ENCODE peak calls at places on chromosome 16, in six cellular contexts. One of them, this sample, is unnamed.

GRCh38 chr16:67966549-67967182 is 1.8 kb downstream of the SLC12A4 start:
- DNase-seq in CD8-positive, alpha-beta T cell: no peak
- DNase-seq in heart left ventricle: peak; percentile 46
- DNase-seq in Peyer's patch: no peak
- DNase-seq in fibroblast of lung: peak; percentile 57
- DNase-seq in A673: no peak
- DNase-seq in this sample: no peak

GRCh38 chr16:27385398-27385797 is 16.6 kb upstream of the IL21R start:
- DNase-seq in heart left ventricle: peak; percentile 1
- DNase-seq in Peyer's patch: no peak
- DNase-seq in CD8-positive, alpha-beta T cell: no peak
- DNase-seq in fibroblast of lung: no peak
- DNase-seq in A673: no peak
- DNase-seq in this sample: no peak

GRCh38 chr16:5763176-5763575 is 665.6 kb upstream of the EEF2KMT start:
- DNase-seq in CD8-positive, alpha-beta T cell: no peak
- DNase-seq in fibroblast of lung: no peak
- DNase-seq in Peyer's patch: no peak
- DNase-seq in A673: no peak
- DNase-seq in heart left ventricle: no peak
- DNase-seq in this sample: no peak

GRCh38 chr16:79334127-79334526 is 266.4 kb downstream of the MAF start:
- DNase-seq in Peyer's patch: no peak
- DNase-seq in A673: peak; percentile 7
- DNase-seq in heart left ventricle: no peak
- DNase-seq in CD8-positive, alpha-beta T cell: no peak
- DNase-seq in fibroblast of lung: no peak
- DNase-seq in this sample: no peak

GRCh38 chr16:58264961-58265479 is 29.8 kb downstream of the PRSS54 start:
- DNase-seq in CD8-positive, alpha-beta T cell: no peak
- DNase-seq in heart left ventricle: no peak
- DNase-seq in fibroblast of lung: peak; percentile 76
- DNase-seq in Peyer's patch: no peak
- DNase-seq in A673: peak; percentile 23
- DNase-seq in this sample: peak; percentile 62

GRCh38 chr16:25109643-25110042 is 1.9 kb upstream of the LCMT1 start:
- DNase-seq in A673: peak; percentile 29
- DNase-seq in fibroblast of lung: peak; percentile 93
- DNase-seq in heart left ventricle: peak; percentile 48
- DNase-seq in Peyer's patch: no peak
- DNase-seq in CD8-positive, alpha-beta T cell: no peak
- DNase-seq in this sample: no peak

GRCh38 chr16:73025506-73026131 is 22.3 kb downstream of the ZFHX3 start:
- DNase-seq in fibroblast of lung: peak; percentile 70
- DNase-seq in Peyer's patch: no peak
- DNase-seq in CD8-positive, alpha-beta T cell: no peak
- DNase-seq in heart left ventricle: no peak
- DNase-seq in A673: no peak
- DNase-seq in this sample: peak; percentile 57

GRCh38 chr16:88536971-88537751 is 33.0 kb upstream of the ZC3H18 start:
- DNase-seq in Peyer's patch: no peak
- DNase-seq in heart left ventricle: no peak
- DNase-seq in A673: no peak
- DNase-seq in fibroblast of lung: no peak
- DNase-seq in CD8-positive, alpha-beta T cell: no peak
- DNase-seq in this sample: peak; percentile 56

GRCh38 chr16:49857423-49858181 is 1.7 kb upstream of the ZNF423 start:
- DNase-seq in heart left ventricle: peak; percentile 60
- DNase-seq in CD8-positive, alpha-beta T cell: no peak
- DNase-seq in fibroblast of lung: peak; percentile 48
- DNase-seq in A673: peak; percentile 83
- DNase-seq in Peyer's patch: no peak
- DNase-seq in this sample: peak; percentile 68

GRCh38 chr16:51343411-51343810 is 192.3 kb upstream of the SALL1 start:
- DNase-seq in fibroblast of lung: peak; percentile 45
- DNase-seq in heart left ventricle: no peak
- DNase-seq in A673: no peak
- DNase-seq in CD8-positive, alpha-beta T cell: no peak
- DNase-seq in Peyer's patch: no peak
- DNase-seq in this sample: no peak

DNA sequence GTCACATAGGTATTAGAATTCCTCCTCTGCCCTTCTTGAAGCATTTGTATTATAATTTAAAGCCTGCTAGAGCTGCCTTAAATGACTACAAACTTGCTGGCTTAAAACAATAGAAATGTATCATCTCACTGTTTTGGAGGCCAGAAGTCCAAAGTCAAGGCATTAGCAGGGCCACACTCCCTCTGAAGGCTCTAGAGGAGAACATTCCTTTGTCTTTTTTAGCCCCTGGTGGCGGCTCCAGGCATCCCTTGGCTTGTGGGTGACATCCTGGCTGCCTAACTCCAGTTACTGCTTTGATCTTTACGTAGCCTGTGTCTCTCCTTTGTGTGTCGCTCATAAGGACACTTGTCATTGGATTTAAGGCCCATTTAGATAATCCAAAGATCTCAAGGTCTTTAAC is 186.6 kb upstream of the SALL1 start:
- DNase-seq in fibroblast of lung: no peak
- DNase-seq in A673: peak; percentile 25
- DNase-seq in heart left ventricle: no peak
- DNase-seq in CD8-positive, alpha-beta T cell: no peak
- DNase-seq in Peyer's patch: no peak
- DNase-seq in this sample: no peak
- TF ChIP-seq CTCF in fibroblast of lung: no peak
- TF ChIP-seq CTCF in A673: peak; percentile 33
- TF ChIP-seq CTCF in heart left ventricle: no peak
- TF ChIP-seq CTCF in CD8-positive, alpha-beta T cell: no peak
- TF ChIP-seq CTCF in Peyer's patch: no peak
- TF ChIP-seq CTCF in this sample: no peak

DNA sequence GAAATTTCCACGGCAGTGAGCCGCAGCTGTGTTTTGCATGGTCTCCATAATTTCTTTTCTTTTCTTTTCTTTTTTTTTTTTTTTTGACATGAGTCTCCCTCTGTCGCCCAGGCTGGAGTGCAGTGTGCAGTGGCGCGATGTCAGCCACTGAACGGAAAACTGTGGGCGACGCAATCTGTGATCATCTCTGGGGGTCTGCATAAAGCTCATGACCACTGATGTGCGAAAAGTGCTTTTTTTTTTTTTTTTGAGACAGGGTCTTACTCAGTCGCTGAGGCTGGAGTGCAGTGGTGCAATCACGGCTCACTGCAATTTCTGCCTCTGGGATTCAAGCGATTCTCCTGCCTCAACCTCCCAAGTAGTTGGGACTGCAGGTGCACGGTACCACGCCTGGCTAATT is 117.6 kb downstream of the ABCC6 start:
- DNase-seq in Peyer's patch: peak; percentile 18
- DNase-seq in CD8-positive, alpha-beta T cell: no peak
- DNase-seq in A673: no peak
- DNase-seq in fibroblast of lung: no peak
- DNase-seq in heart left ventricle: no peak
- DNase-seq in this sample: no peak
- H3K4me1 ChIP-seq in Peyer's patch: no peaks in the 10 kb centered on the region
- H3K4me1 ChIP-seq in CD8-positive, alpha-beta T cell: no peaks in the 10 kb centered on the region
- H3K4me1 ChIP-seq in A673: no peaks in the 10 kb centered on the region
- H3K4me1 ChIP-seq in fibroblast of lung: no peaks in the 10 kb centered on the region
- H3K4me1 ChIP-seq in heart left ventricle: no peaks in the 10 kb centered on the region
- H3K4me1 ChIP-seq in this sample: no peaks in the 10 kb centered on the region

DNA sequence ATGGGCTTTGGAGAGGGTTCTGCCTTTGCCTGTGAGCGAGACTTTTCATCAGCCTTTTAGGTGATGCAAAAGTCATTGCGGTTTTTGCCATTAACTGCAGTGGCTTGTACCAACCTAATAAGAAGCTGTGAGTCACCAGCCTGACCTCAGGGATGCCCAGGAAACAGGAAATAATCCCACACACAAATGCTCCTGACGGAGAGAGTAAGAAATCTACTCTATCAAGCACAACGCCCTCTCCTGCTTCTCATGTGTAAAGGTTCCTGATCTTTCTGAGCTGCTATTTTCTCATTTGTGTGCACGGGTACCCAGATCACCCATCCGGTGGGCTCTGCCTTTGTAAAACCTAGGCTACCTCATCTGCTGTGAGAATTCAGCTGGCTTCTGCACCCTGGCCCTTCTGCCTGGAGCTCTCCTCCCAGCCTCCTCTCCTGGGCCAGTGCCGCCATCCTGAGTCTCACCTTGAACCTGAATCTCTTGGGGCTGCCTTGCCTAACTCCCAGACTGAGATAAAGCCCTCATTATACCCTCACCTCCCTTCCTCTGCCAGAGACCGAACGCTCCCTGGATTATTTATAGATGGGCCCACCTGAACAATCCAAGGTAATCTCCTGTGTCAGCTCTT is 299.7 kb downstream of the C16orf95 start:
- DNase-seq in A673: peak; percentile 83
- DNase-seq in fibroblast of lung: peak; percentile 94
- DNase-seq in CD8-positive, alpha-beta T cell: no peak
- DNase-seq in Peyer's patch: no peak
- DNase-seq in heart left ventricle: no peak
- DNase-seq in this sample: no peak
- TF ChIP-seq CTCF in A673: peak; percentile 42
- TF ChIP-seq CTCF in fibroblast of lung: peak; percentile 6
- TF ChIP-seq CTCF in CD8-positive, alpha-beta T cell: no peak
- TF ChIP-seq CTCF in Peyer's patch: no peak
- TF ChIP-seq CTCF in heart left ventricle: no peak
- TF ChIP-seq CTCF in this sample: no peak

DNA sequence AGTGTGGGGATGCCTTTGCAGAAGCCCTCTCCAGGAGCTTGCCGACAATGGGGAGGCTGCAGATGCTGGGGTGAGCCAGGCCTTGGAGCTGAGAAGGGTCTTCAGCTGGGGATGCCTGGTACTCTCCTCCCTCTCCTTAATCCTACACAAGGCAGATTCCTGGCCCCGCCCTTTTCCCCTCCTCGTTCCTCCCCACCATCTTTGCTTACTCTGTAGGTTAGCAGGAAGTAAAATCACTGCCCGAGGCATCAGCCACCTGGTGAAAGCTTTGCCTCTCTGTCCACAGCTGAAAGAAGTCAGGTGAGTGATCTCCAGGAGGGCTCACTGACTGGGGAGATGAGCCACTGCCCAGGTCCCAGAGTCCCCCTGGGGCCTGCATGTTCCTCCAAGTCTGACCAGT is 38.7 kb downstream of the NLRC5 start:
- DNase-seq in CD8-positive, alpha-beta T cell: no peak
- DNase-seq in heart left ventricle: no peak
- DNase-seq in Peyer's patch: no peak
- DNase-seq in fibroblast of lung: no peak
- DNase-seq in A673: no peak
- DNase-seq in this sample: no peak
- H3K4me1 ChIP-seq in CD8-positive, alpha-beta T cell: peaks cover 79% of the 10 kb centered on the region
- H3K4me1 ChIP-seq in heart left ventricle: no peaks in the 10 kb centered on the region
- H3K4me1 ChIP-seq in Peyer's patch: no peaks in the 10 kb centered on the region
- H3K4me1 ChIP-seq in fibroblast of lung: no peaks in the 10 kb centered on the region
- H3K4me1 ChIP-seq in A673: no peaks in the 10 kb centered on the region
- H3K4me1 ChIP-seq in this sample: no peaks in the 10 kb centered on the region

DNA sequence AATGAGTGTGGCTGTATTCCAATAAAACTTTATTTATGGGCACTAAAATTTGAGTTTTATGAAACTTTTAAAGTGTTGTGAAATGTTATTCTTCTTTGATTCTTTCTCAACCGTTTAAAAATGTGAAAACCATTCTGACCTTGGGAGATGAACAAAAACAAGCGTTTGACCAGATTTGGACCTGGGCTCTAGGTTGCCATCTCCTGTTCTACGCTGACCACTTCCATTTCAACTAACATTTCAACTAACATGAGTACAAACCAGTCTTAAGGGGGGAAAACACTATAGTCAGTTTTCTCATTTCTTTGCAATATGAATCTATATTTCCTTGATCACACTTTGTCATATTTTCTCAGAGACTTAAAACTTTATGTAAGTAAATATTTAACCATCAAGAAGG is 118.4 kb upstream of the IRX5 start:
- DNase-seq in A673: no peak
- DNase-seq in Peyer's patch: no peak
- DNase-seq in fibroblast of lung: no peak
- DNase-seq in CD8-positive, alpha-beta T cell: no peak
- DNase-seq in heart left ventricle: no peak
- DNase-seq in this sample: no peak
- TF ChIP-seq CTCF in A673: no peak
- TF ChIP-seq CTCF in Peyer's patch: no peak
- TF ChIP-seq CTCF in fibroblast of lung: no peak
- TF ChIP-seq CTCF in CD8-positive, alpha-beta T cell: no peak
- TF ChIP-seq CTCF in heart left ventricle: peak; percentile 56
- TF ChIP-seq CTCF in this sample: peak; percentile 33